ENCODE peak calls at places on chromosomes 16 and 17, in nine cellular contexts. H is heart right ventricle, N is tibial nerve, Z is fibroblast of lung, A is dorsolateral prefrontal cortex, Q is glutamatergic neuron, V is osteocyte, E is GM12865, G is A549. R is an unnamed sample.

GRCh38 chr16:12362482-12363458 is 386.2 kb downstream of the SNX29 start:
- DNase-seq in Q (peak), N (peak), V (no peak), E (no peak), Z (peak), A (no peak), H (peak), G (no peak), R (no peak)

GRCh38 chr16:14640538-14640937 is 7.8 kb downstream of the BFAR start:
- DNase-seq in E (no peak), G (no peak), Z (no peak), H (no peak), Q (no peak), N (no peak), V (no peak), A (no peak), R (no peak)

GRCh38 chr17:77332034-77332971 is 191.5 kb downstream of the SEC14L1 start:
- DNase-seq in G (no peak), Q (no peak), H (no peak), A (peak), Z (peak), N (no peak), V (peak), E (peak), R (no peak)

GRCh38 chr16:68973611-68974120 is 130.3 kb downstream of the TANGO6 start:
- DNase-seq in V (no peak), H (no peak), E (no peak), Q (no peak), Z (no peak), A (no peak), G (no peak), N (no peak), R (no peak)

GRCh38 chr17:41531993-41532392 is 3.9 kb upstream of the KRT19 start:
- DNase-seq in Z (no peak), G (no peak), V (no peak), H (no peak), E (no peak), Q (no peak), A (no peak), N (no peak), R (no peak)

GRCh38 chr16:52976539-52977167 is 76.0 kb downstream of the CHD9NB start:
- DNase-seq in E (peak), V (no peak), G (peak), Z (peak), Q (no peak), H (no peak), N (peak), A (no peak), R (no peak)

GRCh38 chr17:28347261-28347891 is 10.0 kb downstream of the POLDIP2 start:
- DNase-seq in A (no peak), Z (peak), N (no peak), V (no peak), E (no peak), H (no peak), G (no peak), Q (no peak), R (no peak)

GRCh38 chr16:8720080-8720966 is 45.9 kb downstream of the ABAT start:
- DNase-seq in A (peak), Z (peak), N (no peak), V (no peak), G (no peak), H (no peak), E (peak), Q (peak), R (peak)

GRCh38 chr17:6576038-6576437 is 19.7 kb upstream of the PITPNM3 start:
- DNase-seq in Q (no peak), E (no peak), Z (no peak), V (no peak), N (no peak), A (no peak), H (no peak), G (no peak), R (no peak)

GRCh38 chr16:67415872-67416793 is at the start of gene ZDHHC1:
- DNase-seq in A (peak), H (peak), V (peak), Z (peak), Q (peak), G (peak), N (no peak), E (peak), R (peak)

GRCh38 chr16:67419931-67420330 is 3.7 kb upstream of the ZDHHC1 start:
- DNase-seq in Q (no peak), A (no peak), V (no peak), E (no peak), Z (no peak), N (no peak), H (no peak), G (peak), R (no peak)

GRCh38 chr16:67419502-67419901 is 3.2 kb upstream of the ZDHHC1 start:
- DNase-seq in E (no peak), N (no peak), H (no peak), V (no peak), A (no peak), Q (no peak), Z (no peak), G (no peak), R (no peak)

GRCh38 chr16:67413978-67414891 is 2.0 kb downstream of the ZDHHC1 start:
- DNase-seq in N (no peak), H (no peak), G (no peak), A (no peak), Z (no peak), E (no peak), V (no peak), Q (no peak), R (no peak)

GRCh38 chr16:67417333-67418061 is 1.2 kb upstream of the ZDHHC1 start:
- DNase-seq in Z (no peak), Q (no peak), A (no peak), V (no peak), G (no peak), H (no peak), N (no peak), E (no peak), R (no peak)
- TF ChIP-seq CTCF in Z (no peak), Q (no peak), A (no peak), V (no peak), G (no peak), H (no peak), N (no peak), E (no peak), R (no peak)

GRCh38 chr17:58525239-58525638 is 10.8 kb upstream of the MTMR4 start:
- DNase-seq in V (no peak), Q (no peak), A (no peak), G (no peak), N (peak), H (peak), E (no peak), Z (peak), R (no peak)

GRCh38 chr17:58528443-58528842 is 14.0 kb upstream of the MTMR4 start:
- DNase-seq in H (no peak), Q (no peak), V (no peak), Z (no peak), N (no peak), E (no peak), G (no peak), A (no peak), R (no peak)

GRCh38 chr17:58529275-58529674 is 14.8 kb upstream of the MTMR4 start:
- DNase-seq in N (no peak), G (no peak), Z (no peak), A (peak), Q (no peak), V (no peak), E (no peak), H (no peak), R (no peak)

GRCh38 chr17:58527949-58528348 is 13.5 kb upstream of the MTMR4 start:
- DNase-seq in N (no peak), V (no peak), Z (peak), E (no peak), Q (no peak), H (no peak), G (no peak), A (peak), R (no peak)

DNA sequence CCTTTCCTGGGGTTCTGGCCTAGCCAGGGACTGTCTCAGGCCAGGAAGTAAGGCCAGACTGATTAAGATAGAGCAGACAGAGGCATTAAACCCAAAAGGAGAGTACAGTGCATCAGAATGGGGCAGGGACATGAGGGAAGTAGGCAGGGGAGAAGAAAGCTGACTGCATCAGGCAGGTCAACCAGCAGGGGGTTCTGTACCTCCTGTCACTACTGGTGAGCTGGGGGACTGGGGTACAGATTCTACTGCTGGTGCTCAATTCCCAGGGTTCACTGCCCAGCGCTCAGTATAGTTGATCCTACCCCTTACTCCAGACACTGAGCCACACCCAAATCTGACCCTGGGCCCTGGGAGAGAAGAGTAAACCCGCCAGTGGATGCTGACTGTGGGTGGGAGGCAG is 12.9 kb upstream of the MTMR4 start:
- DNase-seq in Q (no peak), Z (no peak), N (no peak), A (no peak), E (peak), H (no peak), G (no peak), V (no peak), R (no peak)
- TF ChIP-seq CTCF in Q (peak), Z (peak), N (no peak), A (no peak), E (peak), H (no peak), G (no peak), V (no peak), R (peak)

GRCh38 chr16:17277981-17278381 is 192.8 kb downstream of the XYLT1 start:
- DNase-seq in H (no peak), E (peak), N (no peak), Q (peak), G (peak), A (peak), Z (no peak), V (no peak), R (peak)
- TF ChIP-seq CTCF in H (peak), E (peak), N (peak), Q (no peak), G (peak), A (peak), Z (peak), V (peak), R (peak)

GRCh38 chr17:51467336-51467735 is 207.0 kb downstream of the UTP18 start:
- DNase-seq in E (no peak), V (no peak), N (no peak), Q (no peak), A (no peak), G (no peak), Z (no peak), H (no peak), R (no peak)

GRCh38 chr17:51456942-51457341 is 196.6 kb downstream of the UTP18 start:
- DNase-seq in Q (no peak), Z (no peak), E (no peak), G (peak), A (no peak), N (no peak), V (no peak), H (no peak), R (no peak)

GRCh38 chr17:51455931-51456330 is 195.6 kb downstream of the UTP18 start:
- DNase-seq in N (no peak), V (no peak), A (no peak), Q (no peak), Z (peak), G (no peak), E (no peak), H (no peak), R (no peak)

GRCh38 chr17:51461578-51462004 is 201.2 kb downstream of the UTP18 start:
- DNase-seq in V (no peak), N (peak), G (peak), Z (peak), Q (peak), E (peak), H (peak), A (peak), R (peak)
- TF ChIP-seq CTCF in V (peak), N (peak), G (peak), Z (peak), Q (peak), E (peak), H (peak), A (peak), R (peak)

GRCh38 chr17:44354582-44355309 is 8.9 kb downstream of the FAM171A2 start:
- DNase-seq in Z (no peak), Q (peak), A (no peak), N (no peak), H (peak), V (no peak), G (no peak), E (peak), R (peak)
- TF ChIP-seq CTCF in Z (no peak), Q (peak), A (no peak), N (no peak), H (peak), V (peak), G (peak), E (peak), R (peak)

GRCh38 chr17:7982666-7983065 is 19.7 kb upstream of the GUCY2D start:
- DNase-seq in V (no peak), G (no peak), Q (no peak), A (no peak), E (no peak), H (no peak), Z (peak), N (no peak), R (no peak)
- TF ChIP-seq CTCF in V (peak), G (no peak), Q (no peak), A (no peak), E (no peak), H (no peak), Z (peak), N (no peak), R (peak)